ENCODE peak calls at places on chromosome 14, in six cellular contexts. One of them, this sample, is unnamed.

GRCh38 chr14:104461676-104462443 is 117.7 kb upstream of the C14orf180 start:
- DNase-seq in left ventricle myocardium inferior: no peak
- DNase-seq in aorta: no peak
- DNase-seq in GM06990: no peak
- DNase-seq in CD4-positive, alpha-beta memory T cell: no peak
- DNase-seq in cardiac fibroblast: no peak
- DNase-seq in this sample: no peak

GRCh38 chr14:104112609-104113571 is 25.5 kb upstream of the KIF26A start:
- DNase-seq in left ventricle myocardium inferior: peak
- DNase-seq in aorta: peak
- DNase-seq in GM06990: no peak
- DNase-seq in CD4-positive, alpha-beta memory T cell: no peak
- DNase-seq in cardiac fibroblast: no peak
- DNase-seq in this sample: peak

GRCh38 chr14:73743431-73743931 is 29.3 kb upstream of the PNMA1 start:
- DNase-seq in left ventricle myocardium inferior: peak
- DNase-seq in aorta: no peak
- DNase-seq in GM06990: peak
- DNase-seq in CD4-positive, alpha-beta memory T cell: peak
- DNase-seq in cardiac fibroblast: peak
- DNase-seq in this sample: no peak

GRCh38 chr14:104149617-104150141 is 11.3 kb downstream of the KIF26A start:
- DNase-seq in left ventricle myocardium inferior: no peak
- DNase-seq in aorta: no peak
- DNase-seq in GM06990: no peak
- DNase-seq in CD4-positive, alpha-beta memory T cell: no peak
- DNase-seq in cardiac fibroblast: no peak
- DNase-seq in this sample: no peak

GRCh38 chr14:28766505-28767238 is at the start of gene FOXG1:
- DNase-seq in left ventricle myocardium inferior: no peak
- DNase-seq in aorta: no peak
- DNase-seq in GM06990: peak
- DNase-seq in CD4-positive, alpha-beta memory T cell: no peak
- DNase-seq in cardiac fibroblast: no peak
- DNase-seq in this sample: no peak

GRCh38 chr14:60184597-60185555 is 19.7 kb upstream of the DHRS7 start:
- DNase-seq in left ventricle myocardium inferior: no peak
- DNase-seq in aorta: no peak
- DNase-seq in GM06990: no peak
- DNase-seq in CD4-positive, alpha-beta memory T cell: no peak
- DNase-seq in cardiac fibroblast: no peak
- DNase-seq in this sample: no peak

GRCh38 chr14:36356862-36357261 is 36.4 kb upstream of the MBIP start:
- DNase-seq in left ventricle myocardium inferior: no peak
- DNase-seq in aorta: no peak
- DNase-seq in GM06990: no peak
- DNase-seq in CD4-positive, alpha-beta memory T cell: no peak
- DNase-seq in cardiac fibroblast: no peak
- DNase-seq in this sample: no peak

GRCh38 chr14:59240356-59240755 is 51.9 kb downstream of the DAAM1 start:
- DNase-seq in left ventricle myocardium inferior: no peak
- DNase-seq in aorta: no peak
- DNase-seq in GM06990: peak
- DNase-seq in CD4-positive, alpha-beta memory T cell: no peak
- DNase-seq in cardiac fibroblast: no peak
- DNase-seq in this sample: no peak

GRCh38 chr14:49966304-49966809 is 73.5 kb downstream of the ARF6 start:
- DNase-seq in left ventricle myocardium inferior: no peak
- DNase-seq in aorta: no peak
- DNase-seq in GM06990: no peak
- DNase-seq in CD4-positive, alpha-beta memory T cell: no peak
- DNase-seq in cardiac fibroblast: no peak
- DNase-seq in this sample: no peak

GRCh38 chr14:55104051-55104954 is 24.7 kb upstream of the LGALS3 start:
- DNase-seq in left ventricle myocardium inferior: no peak
- DNase-seq in aorta: no peak
- DNase-seq in GM06990: no peak
- DNase-seq in CD4-positive, alpha-beta memory T cell: no peak
- DNase-seq in cardiac fibroblast: no peak
- DNase-seq in this sample: no peak

GRCh38 chr14:56648508-56649301 is 69.1 kb downstream of the TMEM260 start:
- DNase-seq in left ventricle myocardium inferior: no peak
- DNase-seq in aorta: no peak
- DNase-seq in GM06990: no peak
- DNase-seq in CD4-positive, alpha-beta memory T cell: no peak
- DNase-seq in cardiac fibroblast: no peak
- DNase-seq in this sample: no peak

GRCh38 chr14:33836203-33836894 is 114.5 kb downstream of the EGLN3 start:
- DNase-seq in left ventricle myocardium inferior: no peak
- DNase-seq in aorta: no peak
- DNase-seq in GM06990: no peak
- DNase-seq in CD4-positive, alpha-beta memory T cell: no peak
- DNase-seq in cardiac fibroblast: no peak
- DNase-seq in this sample: no peak

GRCh38 chr14:90126260-90126659 is 64.5 kb downstream of the KCNK13 start:
- DNase-seq in left ventricle myocardium inferior: no peak
- DNase-seq in aorta: no peak
- DNase-seq in GM06990: no peak
- DNase-seq in CD4-positive, alpha-beta memory T cell: no peak
- DNase-seq in cardiac fibroblast: no peak
- DNase-seq in this sample: no peak

GRCh38 chr14:35202195-35202594 is 79.8 kb downstream of the PRORP start:
- DNase-seq in left ventricle myocardium inferior: no peak
- DNase-seq in aorta: no peak
- DNase-seq in GM06990: no peak
- DNase-seq in CD4-positive, alpha-beta memory T cell: no peak
- DNase-seq in cardiac fibroblast: no peak
- DNase-seq in this sample: no peak

GRCh38 chr14:99156026-99156425 is 116.0 kb downstream of the BCL11B start:
- DNase-seq in left ventricle myocardium inferior: no peak
- DNase-seq in aorta: no peak
- DNase-seq in GM06990: no peak
- DNase-seq in CD4-positive, alpha-beta memory T cell: no peak
- DNase-seq in cardiac fibroblast: no peak
- DNase-seq in this sample: no peak

GRCh38 chr14:70943838-70944237 is 36.6 kb downstream of the PCNX1 start:
- DNase-seq in left ventricle myocardium inferior: no peak
- DNase-seq in aorta: no peak
- DNase-seq in GM06990: peak
- DNase-seq in CD4-positive, alpha-beta memory T cell: no peak
- DNase-seq in cardiac fibroblast: no peak
- DNase-seq in this sample: no peak

GRCh38 chr14:61678966-61679365 is 16.3 kb upstream of the HIF1A start:
- DNase-seq in left ventricle myocardium inferior: no peak
- DNase-seq in aorta: no peak
- DNase-seq in GM06990: no peak
- DNase-seq in CD4-positive, alpha-beta memory T cell: no peak
- DNase-seq in cardiac fibroblast: no peak
- DNase-seq in this sample: no peak

GRCh38 chr14:29930283-29930682 is 2.6 kb upstream of the PRKD1 start:
- DNase-seq in left ventricle myocardium inferior: no peak
- DNase-seq in aorta: no peak
- DNase-seq in GM06990: no peak
- DNase-seq in CD4-positive, alpha-beta memory T cell: no peak
- DNase-seq in cardiac fibroblast: peak
- DNase-seq in this sample: no peak

GRCh38 chr14:53838374-53838773 is 118.3 kb downstream of the BMP4 start:
- DNase-seq in left ventricle myocardium inferior: no peak
- DNase-seq in aorta: no peak
- DNase-seq in GM06990: no peak
- DNase-seq in CD4-positive, alpha-beta memory T cell: no peak
- DNase-seq in cardiac fibroblast: no peak
- DNase-seq in this sample: no peak

GRCh38 chr14:55699131-55700057 is 119.4 kb downstream of the KTN1 start:
- DNase-seq in left ventricle myocardium inferior: no peak
- DNase-seq in aorta: no peak
- DNase-seq in GM06990: no peak
- DNase-seq in CD4-positive, alpha-beta memory T cell: no peak
- DNase-seq in cardiac fibroblast: peak
- DNase-seq in this sample: no peak

DNA sequence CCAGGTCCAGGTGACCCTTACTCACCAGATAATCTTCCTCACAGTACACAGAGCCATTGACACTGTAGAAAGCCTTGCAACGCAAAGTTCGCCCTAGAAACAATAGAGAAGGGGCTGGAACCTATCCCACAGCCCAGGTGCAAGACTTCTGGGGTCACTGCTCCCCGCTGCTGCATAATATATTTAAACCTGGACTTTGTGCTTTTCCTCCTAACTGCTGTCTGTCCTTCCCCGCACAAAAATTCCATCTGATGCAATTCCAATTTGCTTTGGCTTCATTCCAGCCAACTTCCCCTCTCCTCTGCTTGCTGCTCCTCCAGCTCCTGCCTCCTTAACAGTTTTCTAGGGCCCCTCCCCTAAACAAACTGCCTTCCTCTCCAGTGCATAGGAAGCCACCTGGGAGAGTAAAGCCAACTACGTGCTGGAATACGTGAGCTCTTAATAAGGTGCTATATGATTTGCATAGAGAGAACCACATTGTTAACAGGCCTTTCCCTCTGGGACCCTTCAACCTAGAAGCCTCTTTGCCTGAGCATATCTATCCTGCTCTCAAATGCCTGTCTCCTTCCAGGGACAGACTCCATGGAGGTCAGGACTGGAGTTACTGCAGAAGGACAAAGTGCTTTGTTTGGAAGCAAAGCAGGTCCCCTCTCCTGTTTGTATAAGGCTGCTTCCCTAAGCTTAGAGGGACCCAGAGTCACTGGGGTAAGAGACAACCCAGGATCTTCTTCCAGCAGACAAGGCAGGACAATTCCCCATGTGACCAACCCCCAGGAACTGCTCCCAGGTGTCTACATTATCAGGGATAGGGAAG is 5.5 kb downstream of the AJUBA start:
- DNase-seq in left ventricle myocardium inferior: no peak
- DNase-seq in aorta: no peak
- DNase-seq in GM06990: no peak
- DNase-seq in CD4-positive, alpha-beta memory T cell: no peak
- DNase-seq in cardiac fibroblast: peak
- DNase-seq in this sample: no peak
- H3K4me3 ChIP-seq in left ventricle myocardium inferior: no peak
- H3K4me3 ChIP-seq in aorta: no peak
- H3K4me3 ChIP-seq in GM06990: no peak
- H3K4me3 ChIP-seq in CD4-positive, alpha-beta memory T cell: no peak
- H3K4me3 ChIP-seq in cardiac fibroblast: no peak
- H3K4me3 ChIP-seq in this sample: no peak

GRCh38 chr14:31445703-31446102 is 11.6 kb downstream of the DTD2 start:
- DNase-seq in left ventricle myocardium inferior: no peak
- DNase-seq in aorta: no peak
- DNase-seq in GM06990: no peak
- DNase-seq in CD4-positive, alpha-beta memory T cell: no peak
- DNase-seq in cardiac fibroblast: no peak
- DNase-seq in this sample: no peak

GRCh38 chr14:31449136-31449535 is 8.2 kb downstream of the DTD2 start:
- DNase-seq in left ventricle myocardium inferior: no peak
- DNase-seq in aorta: no peak
- DNase-seq in GM06990: no peak
- DNase-seq in CD4-positive, alpha-beta memory T cell: no peak
- DNase-seq in cardiac fibroblast: no peak
- DNase-seq in this sample: no peak

DNA sequence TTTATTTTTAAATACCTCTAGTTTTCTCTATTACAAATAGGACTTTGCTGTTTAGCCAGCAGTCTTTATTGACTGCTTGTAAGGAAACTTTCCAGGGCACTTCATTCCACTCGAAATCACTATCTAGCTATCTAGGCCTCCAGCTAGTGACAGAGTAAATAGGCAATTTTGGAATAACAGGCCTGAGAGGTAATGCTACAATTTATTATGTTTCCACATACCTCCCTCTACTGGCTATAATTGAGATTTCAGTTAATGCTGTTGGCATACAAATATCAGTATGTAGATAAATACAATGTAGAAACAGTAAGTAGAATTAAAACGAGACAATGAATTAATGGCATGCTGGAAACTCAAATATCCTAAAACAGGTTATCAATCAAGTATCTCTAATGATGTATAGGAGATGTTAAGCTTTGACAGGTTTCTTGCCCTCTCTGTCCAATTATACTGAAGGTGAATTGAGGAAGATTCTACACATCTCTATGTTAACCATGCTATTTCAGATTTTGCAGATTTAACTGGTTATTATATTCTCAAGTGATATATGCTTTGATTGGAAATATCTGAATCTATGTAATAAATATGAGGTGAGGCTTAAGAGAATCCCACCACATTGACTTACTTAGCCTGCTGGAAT is 7.2 kb downstream of the DTD2 start:
- DNase-seq in left ventricle myocardium inferior: no peak
- DNase-seq in aorta: no peak
- DNase-seq in GM06990: no peak
- DNase-seq in CD4-positive, alpha-beta memory T cell: no peak
- DNase-seq in cardiac fibroblast: peak
- DNase-seq in this sample: no peak
- H3K4me3 ChIP-seq in left ventricle myocardium inferior: no peak
- H3K4me3 ChIP-seq in aorta: no peak
- H3K4me3 ChIP-seq in GM06990: no peak
- H3K4me3 ChIP-seq in CD4-positive, alpha-beta memory T cell: no peak
- H3K4me3 ChIP-seq in cardiac fibroblast: no peak
- H3K4me3 ChIP-seq in this sample: no peak

GRCh38 chr14:72524230-72524629 is 369.7 kb downstream of the DPF3 start:
- DNase-seq in left ventricle myocardium inferior: no peak
- DNase-seq in aorta: no peak
- DNase-seq in GM06990: no peak
- DNase-seq in CD4-positive, alpha-beta memory T cell: no peak
- DNase-seq in cardiac fibroblast: no peak
- DNase-seq in this sample: no peak
- H3K4me3 ChIP-seq in left ventricle myocardium inferior: no peak
- H3K4me3 ChIP-seq in aorta: no peak
- H3K4me3 ChIP-seq in GM06990: no peak
- H3K4me3 ChIP-seq in CD4-positive, alpha-beta memory T cell: no peak
- H3K4me3 ChIP-seq in cardiac fibroblast: no peak
- H3K4me3 ChIP-seq in this sample: no peak

GRCh38 chr14:97638864-97639263 is 841.7 kb downstream of the VRK1 start:
- DNase-seq in left ventricle myocardium inferior: no peak
- DNase-seq in aorta: no peak
- DNase-seq in GM06990: no peak
- DNase-seq in CD4-positive, alpha-beta memory T cell: no peak
- DNase-seq in cardiac fibroblast: no peak
- DNase-seq in this sample: no peak

GRCh38 chr14:97640031-97640430 is 842.8 kb downstream of the VRK1 start:
- DNase-seq in left ventricle myocardium inferior: no peak
- DNase-seq in aorta: no peak
- DNase-seq in GM06990: no peak
- DNase-seq in CD4-positive, alpha-beta memory T cell: no peak
- DNase-seq in cardiac fibroblast: no peak
- DNase-seq in this sample: no peak

GRCh38 chr14:97634786-97635185 is 837.6 kb downstream of the VRK1 start:
- DNase-seq in left ventricle myocardium inferior: no peak
- DNase-seq in aorta: no peak
- DNase-seq in GM06990: no peak
- DNase-seq in CD4-positive, alpha-beta memory T cell: peak
- DNase-seq in cardiac fibroblast: no peak
- DNase-seq in this sample: no peak
- H3K4me3 ChIP-seq in left ventricle myocardium inferior: no peak
- H3K4me3 ChIP-seq in aorta: peak
- H3K4me3 ChIP-seq in GM06990: peak
- H3K4me3 ChIP-seq in CD4-positive, alpha-beta memory T cell: no peak
- H3K4me3 ChIP-seq in cardiac fibroblast: no peak
- H3K4me3 ChIP-seq in this sample: peak